ENCODE peak calls at places on chromosomes 7 and 10, in seven cellular contexts. X is gastrocnemius medialis; C is tibial nerve; Y is IMR-90; G is activated CD8-positive, alpha-beta T cell treated with anti-CD3 and anti-CD28 coated beads for 36 hours; J is esophagus muscularis mucosa; L is epithelial cell of esophagus. P is an unnamed sample.
A peak's percentile ranks its signal among the peaks of the same experiment; 100 is the strongest.

GRCh38 chr10:112203328-112204076 is 19.9 kb upstream of the GPAM start:
- DNase-seq in X (no peak), C (no peak), Y (peak; percentile 46), G (no peak), J (peak; percentile 84), L (no peak), P (peak; percentile 37)

GRCh38 chr10:128875955-128876354 is 591.1 kb upstream of the MGMT start:
- DNase-seq in X (peak; percentile 17), C (no peak), Y (no peak), G (no peak), J (no peak), L (no peak), P (no peak)

GRCh38 chr7:15753834-15754600 is 67.5 kb upstream of the MEOX2 start:
- DNase-seq in X (no peak), C (no peak), Y (no peak), G (no peak), J (no peak), L (no peak), P (no peak)

GRCh38 chr7:23811540-23811939 is 101.5 kb downstream of the STK31 start:
- DNase-seq in X (no peak), C (no peak), Y (no peak), G (no peak), J (no peak), L (peak; percentile 11), P (no peak)

GRCh38 chr7:71131256-71131752 is 640 bp upstream of the GALNT17 start:
- DNase-seq in X (no peak), C (peak; percentile 9), Y (no peak), G (peak; percentile 6), J (no peak), L (no peak), P (no peak)

GRCh38 chr10:116073025-116073424 is 200.0 kb downstream of the GFRA1 start:
- DNase-seq in X (no peak), C (no peak), Y (no peak), G (no peak), J (no peak), L (no peak), P (no peak)

GRCh38 chr10:100683545-100684127 is 61.7 kb upstream of the PAX2 start:
- DNase-seq in X (no peak), C (no peak), Y (no peak), G (no peak), J (no peak), L (no peak), P (no peak)

GRCh38 chr7:3453398-3453797 is 152.3 kb downstream of the SDK1 start:
- DNase-seq in X (no peak), C (no peak), Y (peak; percentile 13), G (no peak), J (no peak), L (no peak), P (no peak)

GRCh38 chr10:130301026-130301892 is 165.1 kb downstream of the GLRX3 start:
- DNase-seq in X (peak; percentile 11), C (no peak), Y (no peak), G (peak; percentile 53), J (no peak), L (peak; percentile 25), P (no peak)

GRCh38 chr7:13414661-13415105 is 574.8 kb downstream of the ETV1 start:
- DNase-seq in X (no peak), C (no peak), Y (no peak), G (no peak), J (no peak), L (peak; percentile 55), P (no peak)

GRCh38 chr7:2231992-2232765 is 566 bp downstream of the MAD1L1 start:
- DNase-seq in X (no peak), C (no peak), Y (no peak), G (peak; percentile 39), J (no peak), L (no peak), P (no peak)

GRCh38 chr10:94094540-94094939 is 100.8 kb downstream of the PLCE1 start:
- DNase-seq in X (no peak), C (no peak), Y (no peak), G (no peak), J (peak; percentile 39), L (no peak), P (no peak)

GRCh38 chr7:73842248-73842895 is at the start of gene METTL27:
- DNase-seq in X (peak; percentile 91), C (peak; percentile 92), Y (peak; percentile 91), G (peak; percentile 96), J (peak; percentile 99), L (peak; percentile 95), P (peak; percentile 98)

GRCh38 chr7:122248472-122248871 is 56.1 kb downstream of the FEZF1 start:
- DNase-seq in X (no peak), C (no peak), Y (no peak), G (no peak), J (no peak), L (peak; percentile 16), P (no peak)

GRCh38 chr10:113221756-113222168 is 271.7 kb downstream of the TCF7L2 start:
- DNase-seq in X (no peak), C (no peak), Y (no peak), G (no peak), J (no peak), L (peak; percentile 24), P (no peak)

GRCh38 chr10:133267829-133268228 is 8.8 kb downstream of the ADAM8 start:
- DNase-seq in X (no peak), C (no peak), Y (no peak), G (no peak), J (no peak), L (no peak), P (no peak)

DNA sequence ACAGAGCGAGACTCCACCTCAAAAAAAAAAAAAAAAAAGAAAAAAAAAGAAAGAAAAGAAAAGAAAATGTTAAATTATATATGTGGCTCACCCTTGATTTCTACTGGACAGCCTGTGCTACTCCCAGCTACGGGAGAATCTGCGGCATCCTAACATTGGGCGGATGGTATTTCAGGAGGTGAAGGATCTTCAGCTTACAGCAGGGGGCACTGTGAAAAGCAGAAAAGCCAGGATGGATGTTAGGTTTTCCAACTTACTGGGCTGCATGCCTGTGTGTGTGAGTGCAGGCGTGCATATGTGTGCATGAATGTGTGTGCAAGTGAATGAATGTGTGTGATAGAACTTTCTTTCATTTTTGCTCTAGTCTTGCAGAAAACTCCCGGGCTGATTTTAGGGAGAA is 1066.5 kb downstream of the TYW1 start:
- DNase-seq in X (no peak), C (no peak), Y (no peak), G (no peak), J (no peak), L (no peak), P (no peak)
- TF ChIP-seq CTCF in X (no peak), C (peak; percentile 11), Y (no peak), G (peak; percentile 26), J (no peak), L (no peak), P (no peak)

GRCh38 chr10:12073526-12073925 is 4.8 kb downstream of the DHTKD1 start:
- DNase-seq in X (no peak), C (no peak), Y (no peak), G (no peak), J (no peak), L (no peak), P (no peak)

GRCh38 chr10:12067336-12067735 is 1.4 kb upstream of the DHTKD1 start:
- DNase-seq in X (no peak), C (no peak), Y (peak; percentile 93), G (no peak), J (no peak), L (peak; percentile 85), P (no peak)

GRCh38 chr10:12062754-12063482 is 5.8 kb upstream of the DHTKD1 start:
- DNase-seq in X (no peak), C (no peak), Y (no peak), G (no peak), J (no peak), L (no peak), P (no peak)

GRCh38 chr10:12063483-12063818 is 5.3 kb upstream of the DHTKD1 start:
- DNase-seq in X (no peak), C (no peak), Y (no peak), G (no peak), J (no peak), L (no peak), P (no peak)

DNA sequence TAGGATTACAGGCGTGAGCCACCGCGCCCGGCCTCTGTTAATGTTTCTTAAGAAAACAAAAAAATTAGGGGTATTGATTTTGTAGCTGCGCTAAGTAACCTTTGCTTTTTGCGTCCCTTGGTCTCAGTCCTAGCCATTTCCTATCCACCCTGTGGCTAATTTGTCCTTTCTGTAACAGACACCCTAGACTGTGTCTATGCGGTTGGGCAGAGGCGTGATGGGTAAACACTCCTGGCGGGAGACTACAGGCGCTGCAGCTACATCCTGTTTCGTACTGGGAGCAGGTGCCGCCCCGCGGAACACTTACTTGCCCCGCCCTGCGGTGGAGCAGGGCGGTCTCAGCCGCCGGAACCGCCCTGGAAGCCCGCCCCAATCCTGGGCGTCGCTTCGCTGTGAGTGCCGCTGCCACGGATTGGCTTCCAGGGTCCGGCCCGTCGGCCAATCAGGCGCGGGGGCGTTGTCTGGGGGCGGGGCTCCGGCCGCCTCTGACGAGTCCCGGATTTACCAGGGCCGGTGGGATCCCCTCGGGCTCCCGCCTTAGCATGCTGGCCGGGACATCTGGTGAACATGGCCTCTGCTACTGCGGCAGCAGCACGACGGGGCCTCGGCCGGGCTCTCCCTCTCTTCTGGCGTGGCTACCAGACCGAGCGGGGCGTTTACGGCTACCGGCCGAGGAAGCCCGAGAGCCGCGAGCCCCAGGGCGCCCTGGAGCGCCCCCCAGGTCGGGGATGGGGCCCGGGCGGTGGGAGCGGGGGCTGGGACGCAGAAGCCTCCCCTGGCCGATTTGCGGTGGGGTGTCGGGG is at the start of gene DHTKD1:
- DNase-seq in X (peak; percentile 96), C (peak; percentile 95), Y (peak; percentile 96), G (peak; percentile 99), J (peak; percentile 100), L (peak; percentile 99), P (peak; percentile 100)
- TF ChIP-seq CTCF in X (peak; percentile 72), C (peak; percentile 52), Y (peak; percentile 22), G (peak; percentile 59), J (peak; percentile 30), L (peak; percentile 59), P (no peak)

GRCh38 chr10:63930584-63930983 is 409.4 kb downstream of the REEP3 start:
- DNase-seq in X (no peak), C (no peak), Y (no peak), G (no peak), J (no peak), L (no peak), P (no peak)

GRCh38 chr10:63929826-63930467 is 408.7 kb downstream of the REEP3 start:
- DNase-seq in X (no peak), C (no peak), Y (no peak), G (no peak), J (no peak), L (peak; percentile 20), P (no peak)

GRCh38 chr10:63940277-63940972 is 419.2 kb downstream of the REEP3 start:
- DNase-seq in X (no peak), C (no peak), Y (no peak), G (no peak), J (no peak), L (no peak), P (no peak)

DNA sequence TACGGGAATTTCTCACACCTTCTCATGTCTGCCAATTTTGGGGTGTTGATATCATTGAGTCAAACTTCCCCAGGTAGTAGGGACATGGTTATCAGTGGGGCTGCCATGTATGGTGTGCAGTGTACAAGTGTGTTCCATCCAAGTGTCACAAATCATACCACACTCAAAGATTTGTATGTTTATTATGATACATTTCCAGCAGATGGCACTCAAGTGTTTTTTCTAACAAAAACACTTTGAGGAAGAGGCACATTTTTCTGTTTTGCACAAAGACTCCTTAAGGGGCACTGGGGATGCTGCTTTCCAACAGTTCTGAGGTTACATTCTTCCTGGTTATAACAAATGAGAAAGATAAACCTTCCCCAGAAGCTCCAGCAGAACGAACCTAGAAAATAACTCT is 414.5 kb downstream of the REEP3 start:
- DNase-seq in X (no peak), C (no peak), Y (no peak), G (no peak), J (no peak), L (peak; percentile 4), P (peak; percentile 7)
- TF ChIP-seq CTCF in X (no peak), C (no peak), Y (no peak), G (no peak), J (no peak), L (no peak), P (no peak)

GRCh38 chr7:142739927-142740492 is 9.3 kb upstream of the PRSS1 start:
- DNase-seq in X (no peak), C (no peak), Y (no peak), G (no peak), J (no peak), L (no peak), P (no peak)
- TF ChIP-seq CTCF in X (no peak), C (no peak), Y (no peak), G (no peak), J (no peak), L (no peak), P (peak; percentile 21)